ENCODE peak calls at places on chromosomes 2 and 18, in seven cellular contexts. F is spleen, H is pancreas, Y is ascending aorta, P is left ventricle myocardium inferior, L is brain microvascular endothelial cell, B is choroid plexus epithelial cell. N is an unnamed sample.

GRCh38 chr18:13943338-13943737 is 28.0 kb upstream of the MC2R start:
- DNase-seq in F (no peak), H (no peak), B (no peak), L (no peak), Y (no peak), P (no peak), N (no peak)

GRCh38 chr18:21703241-21703820 is 1.2 kb downstream of the ABHD3 start:
- DNase-seq in F (no peak), Y (no peak), B (no peak), H (no peak), P (no peak), L (no peak), N (no peak)

GRCh38 chr2:8478133-8478793 is 203.6 kb upstream of the ID2 start:
- DNase-seq in P (no peak), Y (no peak), F (peak; percentile 84), B (no peak), L (no peak), H (no peak), N (no peak)

GRCh38 chr2:69036926-69037325 is 23.9 kb downstream of the ANTXR1 start:
- DNase-seq in F (no peak), H (no peak), L (peak; percentile 56), P (no peak), Y (no peak), B (peak; percentile 23), N (peak; percentile 31)

GRCh38 chr18:4430836-4431235 is 24.3 kb downstream of the DLGAP1 start:
- DNase-seq in B (no peak), H (no peak), P (no peak), F (no peak), Y (no peak), L (no peak), N (no peak)

GRCh38 chr2:161839931-161840330 is 215.7 kb downstream of the SLC4A10 start:
- DNase-seq in P (no peak), F (no peak), Y (no peak), B (no peak), H (no peak), L (no peak), N (no peak)

GRCh38 chr2:46183426-46183825 is 113.8 kb upstream of the EPAS1 start:
- DNase-seq in P (no peak), L (no peak), Y (no peak), H (no peak), B (no peak), F (no peak), N (no peak)

GRCh38 chr2:157267476-157267875 is 10.0 kb downstream of the GALNT5 start:
- DNase-seq in P (no peak), L (no peak), B (no peak), F (no peak), Y (no peak), H (no peak), N (no peak)

GRCh38 chr2:102703748-102704147 is 58.1 kb upstream of the TMEM182 start:
- DNase-seq in Y (no peak), P (no peak), H (no peak), B (peak; percentile 61), L (no peak), F (no peak), N (no peak)

GRCh38 chr2:1721706-1722483 is 22.4 kb downstream of the PXDN start:
- DNase-seq in P (no peak), B (peak; percentile 93), L (peak; percentile 88), F (no peak), Y (no peak), H (no peak), N (peak; percentile 81)

GRCh38 chr2:120469486-120469885 is 123.5 kb downstream of the INHBB start:
- DNase-seq in Y (no peak), F (peak; percentile 41), P (no peak), L (no peak), H (no peak), B (no peak), N (peak; percentile 30)

GRCh38 chr2:119178811-119179601 is 20.5 kb upstream of the C1QL2 start:
- DNase-seq in L (no peak), P (no peak), F (no peak), Y (no peak), H (peak; percentile 44), B (no peak), N (no peak)

GRCh38 chr2:102848366-102848839 is 86.6 kb downstream of the TMEM182 start:
- DNase-seq in B (peak; percentile 42), L (peak; percentile 36), H (peak; percentile 75), F (peak; percentile 85), Y (no peak), P (peak; percentile 85), N (no peak)

GRCh38 chr2:171741189-171741588 is 53.9 kb downstream of the DYNC1I2 start:
- DNase-seq in H (no peak), L (peak; percentile 9), Y (no peak), P (no peak), B (peak; percentile 53), F (no peak), N (no peak)

GRCh38 chr2:223037433-223037800 is 14.6 kb upstream of the KCNE4 start:
- DNase-seq in B (no peak), H (no peak), L (no peak), F (no peak), Y (no peak), P (no peak), N (no peak)

GRCh38 chr18:35511833-35512232 is 14.1 kb upstream of the INO80C start:
- DNase-seq in F (no peak), Y (no peak), L (no peak), P (no peak), H (no peak), B (no peak), N (no peak)

GRCh38 chr2:44941551-44942234 is at the start of gene SIX3:
- DNase-seq in F (peak; percentile 69), B (no peak), L (no peak), P (no peak), H (no peak), Y (no peak), N (no peak)

GRCh38 chr2:27148801-27149439 is at the start of gene TCF23:
- DNase-seq in H (no peak), P (no peak), F (peak; percentile 76), B (no peak), L (no peak), Y (no peak), N (no peak)
- H3K4me3 ChIP-seq in H (no peak within 1 kb of the TSS), P (no peak within 1 kb of the TSS), F (peak within 1 kb of the TSS; percentile 18), B (no peak within 1 kb of the TSS), L (no peak within 1 kb of the TSS), Y (no peak within 1 kb of the TSS), N (no peak within 1 kb of the TSS)

GRCh38 chr18:23334569-23334968 is 118.5 kb upstream of the RIOK3 start:
- DNase-seq in Y (no peak), F (no peak), H (no peak), L (no peak), P (no peak), B (no peak), N (no peak)

GRCh38 chr18:23330423-23330822 is 122.7 kb upstream of the RIOK3 start:
- DNase-seq in Y (no peak), F (no peak), H (no peak), P (no peak), B (no peak), L (no peak), N (no peak)

GRCh38 chr18:23332356-23332755 is 120.7 kb upstream of the RIOK3 start:
- DNase-seq in L (no peak), P (no peak), F (no peak), Y (no peak), H (no peak), B (no peak), N (no peak)

GRCh38 chr18:23333827-23334226 is 119.3 kb upstream of the RIOK3 start:
- DNase-seq in P (no peak), L (no peak), H (no peak), Y (no peak), F (no peak), B (no peak), N (no peak)

GRCh38 chr18:23331091-23331920 is 121.8 kb upstream of the RIOK3 start:
- DNase-seq in H (peak; percentile 42), Y (no peak), B (no peak), L (no peak), P (no peak), F (no peak), N (no peak)
- TF ChIP-seq CTCF in H (no peak), Y (no peak), B (no peak), L (no peak), P (no peak), F (no peak), N (no peak)

GRCh38 chr2:110104025-110104771 is 11.4 kb downstream of the MALL start:
- DNase-seq in B (no peak), L (no peak), Y (no peak), F (no peak), H (no peak), P (no peak), N (no peak)

GRCh38 chr2:110105608-110106467 is 9.8 kb downstream of the MALL start:
- DNase-seq in Y (no peak), F (no peak), H (no peak), P (no peak), B (peak; percentile 31), L (no peak), N (peak; percentile 49)

GRCh38 chr2:110107092-110108079 is 8.2 kb downstream of the MALL start:
- DNase-seq in F (no peak), P (no peak), H (no peak), Y (no peak), L (no peak), B (no peak), N (no peak)

GRCh38 chr2:110105183-110105582 is 10.4 kb downstream of the MALL start:
- DNase-seq in P (no peak), H (no peak), Y (no peak), B (no peak), F (no peak), L (no peak), N (no peak)

DNA sequence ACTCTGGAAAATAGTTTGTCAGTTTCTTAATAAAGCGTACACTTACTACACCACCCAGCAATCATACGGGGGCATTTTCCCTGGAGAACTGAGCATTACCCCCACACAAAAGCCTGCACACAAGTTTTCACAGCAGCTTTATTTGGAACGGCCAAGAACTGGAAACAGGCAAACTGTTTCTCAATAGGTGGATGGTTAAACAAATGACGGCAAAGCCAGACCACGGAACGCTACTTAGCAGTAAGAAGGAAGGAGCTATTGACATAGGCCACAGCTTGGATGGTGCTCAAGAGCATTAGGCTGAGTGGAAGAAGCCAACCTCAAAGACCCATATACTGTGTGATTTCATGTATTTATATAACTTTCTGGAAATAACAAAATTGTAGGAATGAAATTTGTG is 9.0 kb downstream of the MALL start:
- DNase-seq in F (no peak), B (peak; percentile 74), P (no peak), Y (no peak), H (no peak), L (no peak), N (no peak)
- H3K4me3 ChIP-seq in F (no peak overlapping the region), B (no peak overlapping the region), P (no peak overlapping the region), Y (peak overlapping the region; percentile 13), H (no peak overlapping the region), L (no peak overlapping the region), N (no peak overlapping the region)

GRCh38 chr2:188986839-188987238 is 12.7 kb downstream of the COL3A1 start:
- DNase-seq in L (peak; percentile 47), Y (no peak), B (peak; percentile 72), F (no peak), P (no peak), H (no peak), N (peak; percentile 33)

GRCh38 chr2:188984680-188985079 is 10.5 kb downstream of the COL3A1 start:
- DNase-seq in F (no peak), H (no peak), B (peak; percentile 98), L (peak; percentile 96), P (no peak), Y (no peak), N (peak; percentile 89)

GRCh38 chr2:188979730-188980123 is 5.6 kb downstream of the COL3A1 start:
- DNase-seq in F (no peak), Y (no peak), P (no peak), H (no peak), B (peak; percentile 57), L (no peak), N (no peak)

GRCh38 chr2:188983427-188984101 is 9.4 kb downstream of the COL3A1 start:
- DNase-seq in H (no peak), L (peak; percentile 43), F (no peak), B (peak; percentile 79), Y (no peak), P (no peak), N (no peak)

GRCh38 chr2:188984126-188984525 is 10.0 kb downstream of the COL3A1 start:
- DNase-seq in B (peak; percentile 65), F (no peak), Y (no peak), P (no peak), L (no peak), H (no peak), N (peak; percentile 76)
- TF ChIP-seq CTCF in B (peak; percentile 40), F (no peak), Y (peak; percentile 8), P (peak; percentile 27), L (peak; percentile 37), H (no peak), N (peak; percentile 40)